ENCODE peak calls at places on chromosomes 12 and 14, in five cellular contexts. Y is astrocyte; J is activated CD4-positive, alpha-beta T cell treated with anti-CD3 and anti-CD28 coated beads, Interleukin-2, amount 50 U/mL, for 1 hour; R is iris pigment epithelial cell; Q is WERI-Rb-1. U is an unnamed sample.

GRCh38 chr12:87678453-87678852 is 350.7 kb downstream of the C12orf50 start:
- DNase-seq in Y (peak), J (no peak), R (peak), Q (no peak), U (no peak)

GRCh38 chr12:124687695-124688301 is 120.4 kb upstream of the NCOR2 start:
- DNase-seq in Y (no peak), J (no peak), R (peak), Q (peak), U (no peak)

GRCh38 chr14:22375321-22375930 is 213.6 kb downstream of the DAD1 start:
- DNase-seq in Y (peak), J (no peak), R (peak), Q (peak), U (peak)

GRCh38 chr14:99609245-99610117 is 5.5 kb upstream of the CCDC85C start:
- DNase-seq in Y (no peak), J (no peak), R (no peak), Q (peak), U (peak)

GRCh38 chr14:68146812-68147211 is 327.2 kb downstream of the RAD51B start:
- DNase-seq in Y (peak), J (no peak), R (peak), Q (no peak), U (no peak)

GRCh38 chr12:4201333-4202105 is 72.0 kb upstream of the CCND2 start:
- DNase-seq in Y (no peak), J (no peak), R (no peak), Q (no peak), U (no peak)

GRCh38 chr14:76780875-76781647 is 19.8 kb downstream of the VASH1 start:
- DNase-seq in Y (peak), J (no peak), R (no peak), Q (no peak), U (no peak)

GRCh38 chr14:105492966-105493871 is 2.2 kb downstream of the TEDC1 start:
- DNase-seq in Y (no peak), J (no peak), R (no peak), Q (no peak), U (peak)

GRCh38 chr12:81221681-81222080 is 143.8 kb downstream of the ACSS3 start:
- DNase-seq in Y (peak), J (no peak), R (no peak), Q (no peak), U (no peak)

GRCh38 chr12:23352670-23353069 is 596.8 kb downstream of the SOX5 start:
- DNase-seq in Y (no peak), J (no peak), R (no peak), Q (no peak), U (no peak)

GRCh38 chr12:58171914-58172313 is 230.5 kb downstream of the ATP23 start:
- DNase-seq in Y (peak), J (no peak), R (peak), Q (no peak), U (no peak)

GRCh38 chr12:96814200-96814599 is 92.9 kb upstream of the NEDD1 start:
- DNase-seq in Y (peak), J (no peak), R (peak), Q (no peak), U (no peak)

GRCh38 chr14:79100578-79100977 is 930.4 kb downstream of the NRXN3 start:
- DNase-seq in Y (no peak), J (no peak), R (no peak), Q (no peak), U (no peak)

GRCh38 chr12:103848917-103849491 is 8.0 kb upstream of the NT5DC3 start:
- DNase-seq in Y (peak), J (no peak), R (no peak), Q (no peak), U (no peak)

GRCh38 chr14:75022655-75023054 is 19.9 kb downstream of the EIF2B2 start:
- DNase-seq in Y (no peak), J (peak), R (peak), Q (peak), U (peak)

GRCh38 chr14:79543348-79543747 is 668.0 kb downstream of the DIO2 start:
- DNase-seq in Y (no peak), J (no peak), R (no peak), Q (no peak), U (no peak)

GRCh38 chr14:101364503-101365328 is 196.6 kb upstream of the DIO3 start:
- DNase-seq in Y (no peak), J (no peak), R (no peak), Q (no peak), U (no peak)

GRCh38 chr12:116376354-116377193 is 99.1 kb upstream of the MED13L start:
- DNase-seq in Y (peak), J (no peak), R (peak), Q (no peak), U (peak)

GRCh38 chr12:109085590-109085989 is 7.7 kb downstream of the ALKBH2 start:
- DNase-seq in Y (no peak), J (no peak), R (no peak), Q (no peak), U (no peak)

GRCh38 chr14:20697273-20698017 is 8.9 kb downstream of the ANG start:
- DNase-seq in Y (peak), J (peak), R (peak), Q (peak), U (peak)

GRCh38 chr12:124867389-124867930 is 3.8 kb upstream of the SCARB1 start:
- DNase-seq in Y (peak), J (no peak), R (peak), Q (no peak), U (no peak)

GRCh38 chr12:49364989-49365388 is 2.3 kb upstream of the SPATS2 start:
- DNase-seq in Y (peak), J (no peak), R (peak), Q (no peak), U (no peak)

U was measured in BE2C.